ENCODE peak calls at places on chromosomes 5 and 9, in seven cellular contexts. R is Panc1, K is fibroblast of the aortic adventitia, V is choroid plexus epithelial cell, Y is mesothelial cell of epicardium, L is tibial artery, E is lower leg skin. D is an unnamed sample.

GRCh38 chr5:94288937-94289336 is 329.5 kb downstream of the KIAA0825 start:
- DNase-seq in R (no peak), K (peak), V (peak), Y (no peak), L (no peak), E (no peak), D (no peak)

GRCh38 chr5:148374693-148375360 is 8.9 kb upstream of the FBXO38 start:
- DNase-seq in R (peak), K (peak), V (peak), Y (peak), L (no peak), E (no peak), D (no peak)

GRCh38 chr5:42321800-42322199 is 101.4 kb upstream of the GHR start:
- DNase-seq in R (no peak), K (no peak), V (peak), Y (no peak), L (no peak), E (no peak), D (no peak)

GRCh38 chr9:34380511-34381315 is 4.0 kb upstream of the MYORG start:
- DNase-seq in R (no peak), K (peak), V (peak), Y (peak), L (peak), E (peak), D (peak)

GRCh38 chr9:118693645-118694044 is 675.6 kb downstream of the BRINP1 start:
- DNase-seq in R (no peak), K (no peak), V (peak), Y (no peak), L (no peak), E (no peak), D (no peak)

GRCh38 chr5:54673523-54674225 is 156.1 kb downstream of the SNX18 start:
- DNase-seq in R (no peak), K (no peak), V (peak), Y (no peak), L (peak), E (no peak), D (no peak)

GRCh38 chr9:23375511-23375910 is 450.5 kb downstream of the ELAVL2 start:
- DNase-seq in R (no peak), K (peak), V (no peak), Y (no peak), L (no peak), E (no peak), D (no peak)

GRCh38 chr9:126500600-126501382 is 112.9 kb upstream of the LMX1B start:
- DNase-seq in R (peak), K (peak), V (peak), Y (peak), L (peak), E (peak), D (peak)

GRCh38 chr9:95506692-95507455 is 9.9 kb downstream of the PTCH1 start:
- DNase-seq in R (no peak), K (no peak), V (peak), Y (peak), L (peak), E (peak), D (no peak)

GRCh38 chr5:10145922-10146321 is 103.8 kb downstream of the ATPSCKMT start:
- DNase-seq in R (peak), K (peak), V (peak), Y (no peak), L (no peak), E (no peak), D (no peak)
- TF ChIP-seq CTCF in R (peak), K (peak), V (peak), Y (no peak), L (no peak), E (no peak), D (peak)

GRCh38 chr5:117590944-117591343 is 1016.3 kb upstream of the SEMA6A start:
- DNase-seq in R (no peak), K (no peak), V (peak), Y (no peak), L (no peak), E (no peak), D (no peak)
- TF ChIP-seq CTCF in R (peak), K (no peak), V (peak), Y (no peak), L (no peak), E (no peak), D (peak)

GRCh38 chr9:91421022-91421765 is 2.4 kb downstream of the NFIL3 start:
- DNase-seq in R (no peak), K (peak), V (peak), Y (peak), L (no peak), E (peak), D (peak)

GRCh38 chr9:91423785-91424402 is at the start of gene NFIL3:
- DNase-seq in R (no peak), K (peak), V (peak), Y (peak), L (peak), E (peak), D (peak)

GRCh38 chr9:91424403-91425176 is 958 bp upstream of the NFIL3 start:
- DNase-seq in R (no peak), K (peak), V (peak), Y (no peak), L (peak), E (peak), D (peak)

GRCh38 chr9:91421987-91422765 is 1.5 kb downstream of the NFIL3 start:
- DNase-seq in R (no peak), K (peak), V (peak), Y (no peak), L (no peak), E (no peak), D (no peak)

GRCh38 chr9:91422832-91423711 is 560 bp downstream of the NFIL3 start:
- DNase-seq in R (no peak), K (peak), V (peak), Y (peak), L (peak), E (peak), D (peak)
- TF ChIP-seq CTCF in R (peak), K (peak), V (peak), Y (no peak), L (no peak), E (no peak), D (peak)

DNA sequence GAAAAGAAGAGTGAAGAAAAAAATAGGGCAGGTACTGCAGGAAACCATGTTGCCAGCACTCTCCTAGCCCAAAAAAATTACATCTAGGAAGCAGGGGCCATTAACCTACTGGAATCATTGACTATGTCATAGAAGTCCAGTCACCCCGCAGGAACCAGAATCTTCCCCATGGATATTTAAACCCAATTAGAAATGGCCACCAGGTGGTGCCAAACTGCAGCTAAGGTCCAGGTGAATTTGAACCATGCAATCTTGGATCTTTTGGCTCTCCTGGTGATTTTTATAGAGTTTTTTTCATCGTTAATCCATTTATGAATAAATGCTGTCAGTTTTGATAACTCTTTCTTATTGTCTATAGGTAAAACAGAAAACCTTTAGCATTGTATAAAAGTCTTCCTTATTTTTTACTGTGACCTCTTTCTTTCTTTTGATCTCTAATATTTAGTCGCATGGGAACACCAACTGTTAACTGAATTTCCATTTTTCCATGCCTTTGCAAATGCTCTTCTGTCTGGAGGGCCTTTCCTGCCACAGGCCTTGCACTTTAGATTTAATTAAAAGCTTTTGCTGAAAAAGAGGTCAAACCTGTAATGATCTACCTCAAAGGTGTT is 147.5 kb upstream of the FGF10 start:
- DNase-seq in R (peak), K (peak), V (peak), Y (peak), L (no peak), E (no peak), D (peak)
- TF ChIP-seq CTCF in R (peak), K (peak), V (peak), Y (peak), L (no peak), E (no peak), D (peak)

DNA sequence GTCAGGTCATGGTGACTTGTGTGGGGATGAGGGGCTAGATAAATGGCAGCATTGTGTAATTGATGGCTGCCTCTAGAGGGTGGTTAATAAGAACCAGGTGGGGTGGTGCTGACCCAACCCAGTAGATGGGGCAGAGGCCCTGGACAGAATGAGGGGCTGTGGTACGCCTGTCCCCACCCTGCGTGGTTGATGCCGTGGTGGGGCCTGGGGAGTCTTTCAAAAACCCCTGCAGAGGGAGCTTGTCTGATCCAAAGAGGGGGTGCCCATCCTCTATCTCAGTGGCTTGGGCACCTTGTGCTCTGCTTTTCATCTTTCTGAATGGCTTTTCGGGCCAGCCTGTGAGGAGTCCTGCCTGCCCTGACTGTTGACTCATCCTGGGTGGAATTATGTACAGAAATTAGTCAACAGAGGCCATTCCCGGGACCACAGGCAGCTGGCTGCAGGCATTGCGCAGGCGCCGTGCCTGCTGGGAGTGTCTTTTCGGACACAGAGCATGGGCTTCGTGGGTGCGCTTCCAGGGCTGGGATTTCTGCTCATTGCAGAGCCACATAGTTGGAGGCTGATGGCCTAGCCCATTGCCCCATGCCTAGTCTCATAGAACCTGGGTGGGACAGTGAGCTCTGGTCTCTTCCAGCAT is 93.7 kb upstream of the PITX1 start:
- DNase-seq in R (peak), K (peak), V (peak), Y (no peak), L (no peak), E (no peak), D (no peak)
- TF ChIP-seq CTCF in R (no peak), K (no peak), V (no peak), Y (no peak), L (no peak), E (no peak), D (no peak)

GRCh38 chr9:100474082-100474949 is 1.4 kb downstream of the TMEFF1 start:
- DNase-seq in R (no peak), K (no peak), V (no peak), Y (no peak), L (no peak), E (no peak), D (peak)

GRCh38 chr9:100474950-100475276 is 2.0 kb downstream of the TMEFF1 start:
- DNase-seq in R (no peak), K (no peak), V (no peak), Y (no peak), L (no peak), E (no peak), D (no peak)

GRCh38 chr9:100473271-100474081 is 527 bp downstream of the TMEFF1 start:
- DNase-seq in R (no peak), K (peak), V (peak), Y (peak), L (no peak), E (no peak), D (peak)

GRCh38 chr9:100472268-100472667 is 681 bp upstream of the TMEFF1 start:
- DNase-seq in R (no peak), K (no peak), V (no peak), Y (no peak), L (no peak), E (no peak), D (no peak)

DNA sequence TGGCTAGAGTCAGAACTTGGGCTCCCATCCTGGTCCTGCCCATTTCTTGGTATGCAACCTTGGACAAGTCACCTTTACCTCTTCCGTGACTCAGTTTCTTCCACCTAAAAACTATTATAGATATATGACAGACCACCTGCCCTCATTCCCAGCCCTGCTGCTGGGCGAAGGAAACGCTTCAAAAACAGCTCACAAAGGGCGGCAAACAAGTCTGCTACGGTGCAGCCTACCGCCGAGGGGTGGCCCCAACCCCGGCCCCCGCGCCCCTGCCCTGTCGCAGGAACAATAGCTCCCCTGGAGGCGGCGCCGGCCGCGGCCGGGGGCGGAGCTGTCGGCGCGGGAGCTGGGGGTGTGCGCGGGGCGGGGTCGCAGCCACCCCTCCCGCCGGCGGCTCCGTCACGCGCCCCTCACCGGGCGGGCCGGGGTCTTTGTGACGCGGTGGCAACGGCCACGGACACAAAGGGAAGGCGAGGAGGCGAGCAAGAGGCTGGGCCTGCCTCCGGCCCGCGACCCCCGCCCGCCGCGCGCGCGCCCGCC is at the start of gene TMEFF1:
- DNase-seq in R (no peak), K (no peak), V (no peak), Y (peak), L (no peak), E (no peak), D (peak)
- TF ChIP-seq CTCF in R (peak), K (peak), V (peak), Y (no peak), L (no peak), E (no peak), D (peak)